ENCODE peak calls at places on chromosome 18, in six cellular contexts. D is GM23338, Y is neural progenitor cell, O is body of pancreas, C is cardiac muscle cell, U is uterus. B is an unnamed sample.

GRCh38 chr18:71809711-71810110 is 734.4 kb downstream of the CBLN2 start:
- DNase-seq in C (no peak), O (no peak), U (no peak), Y (no peak), D (no peak), B (no peak)

GRCh38 chr18:8706981-8707940 is 1.9 kb downstream of the MTCL1 start:
- DNase-seq in U (peak), Y (peak), D (peak), O (peak), C (peak), B (peak)

GRCh38 chr18:72107647-72108046 is 436.5 kb downstream of the CBLN2 start:
- DNase-seq in O (no peak), U (no peak), D (peak), Y (peak), C (peak), B (peak)

GRCh38 chr18:21599585-21600525 is 649 bp downstream of the ESCO1 start:
- DNase-seq in Y (peak), C (peak), D (peak), O (peak), U (no peak), B (peak)

GRCh38 chr18:43161528-43161927 is 46.0 kb upstream of the RIT2 start:
- DNase-seq in U (no peak), O (no peak), D (no peak), C (peak), Y (no peak), B (no peak)

GRCh38 chr18:79580481-79581171 is 99.0 kb upstream of the CTDP1 start:
- DNase-seq in U (peak), C (no peak), D (no peak), O (no peak), Y (no peak), B (no peak)

GRCh38 chr18:8933714-8934284 is 168.7 kb upstream of the NDUFV2 start:
- DNase-seq in O (no peak), C (no peak), U (no peak), D (no peak), Y (no peak), B (no peak)

GRCh38 chr18:53421869-53422268 is 802.6 kb downstream of the MBD2 start:
- DNase-seq in U (no peak), O (no peak), D (no peak), Y (no peak), C (no peak), B (no peak)

GRCh38 chr18:69097349-69097748 is 299.5 kb downstream of the CCDC102B start:
- DNase-seq in C (no peak), U (no peak), D (no peak), Y (no peak), O (no peak), B (no peak)

GRCh38 chr18:7116832-7117389 is 686 bp downstream of the LAMA1 start:
- DNase-seq in O (no peak), U (no peak), Y (peak), C (peak), D (peak), B (peak)

GRCh38 chr18:74556166-74556565 is 21.9 kb downstream of the CNDP1 start:
- DNase-seq in D (no peak), O (no peak), U (no peak), Y (no peak), C (no peak), B (no peak)

GRCh38 chr18:515156-515815 is 14.8 kb upstream of the COLEC12 start:
- DNase-seq in O (no peak), D (no peak), C (peak), Y (no peak), U (no peak), B (no peak)
- TF ChIP-seq CTCF in O (no peak), D (no peak), C (no peak), Y (no peak), U (no peak), B (no peak)

GRCh38 chr18:11984091-11984490 is 2.8 kb downstream of the IMPA2 start:
- DNase-seq in D (no peak), U (no peak), C (no peak), O (no peak), Y (no peak), B (no peak)
- H3K4me3 ChIP-seq in D (peak), U (no peak), C (no peak), O (no peak), Y (peak), B (no peak)

DNA sequence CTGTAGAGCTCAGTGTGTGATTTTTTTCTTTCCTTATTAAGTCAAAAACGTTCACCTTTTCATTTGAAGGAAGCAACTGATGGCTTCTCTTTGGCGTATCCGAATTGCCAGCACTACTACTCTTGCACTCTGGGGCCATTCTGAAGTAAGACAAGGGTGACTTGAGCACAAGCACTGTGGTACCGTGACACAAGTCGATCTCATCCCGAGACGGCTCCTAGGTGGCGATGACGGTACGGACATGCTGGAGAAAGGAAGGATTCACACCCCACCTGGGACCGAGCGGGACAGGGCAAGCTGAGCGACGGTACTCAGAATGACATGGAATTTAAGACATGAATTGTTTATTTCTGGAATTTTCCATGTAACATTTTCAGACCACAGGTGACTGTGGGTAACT is 36.8 kb upstream of the LDLRAD4 start:
- DNase-seq in D (peak), Y (no peak), U (no peak), C (no peak), O (no peak), B (no peak)
- TF ChIP-seq CTCF in D (no peak), Y (no peak), U (no peak), C (no peak), O (no peak), B (no peak)

GRCh38 chr18:37483221-37483971 is 82.2 kb downstream of the CELF4 start:
- DNase-seq in D (peak), C (peak), O (peak), U (no peak), Y (peak), B (peak)

GRCh38 chr18:37483984-37484892 is 81.4 kb downstream of the CELF4 start:
- DNase-seq in D (peak), C (no peak), Y (no peak), O (no peak), U (no peak), B (no peak)

GRCh38 chr18:37487400-37487831 is 78.2 kb downstream of the CELF4 start:
- DNase-seq in O (no peak), Y (no peak), U (no peak), C (peak), D (no peak), B (no peak)

GRCh38 chr18:37486848-37487247 is 78.8 kb downstream of the CELF4 start:
- DNase-seq in D (no peak), U (no peak), Y (no peak), O (no peak), C (no peak), B (no peak)

DNA sequence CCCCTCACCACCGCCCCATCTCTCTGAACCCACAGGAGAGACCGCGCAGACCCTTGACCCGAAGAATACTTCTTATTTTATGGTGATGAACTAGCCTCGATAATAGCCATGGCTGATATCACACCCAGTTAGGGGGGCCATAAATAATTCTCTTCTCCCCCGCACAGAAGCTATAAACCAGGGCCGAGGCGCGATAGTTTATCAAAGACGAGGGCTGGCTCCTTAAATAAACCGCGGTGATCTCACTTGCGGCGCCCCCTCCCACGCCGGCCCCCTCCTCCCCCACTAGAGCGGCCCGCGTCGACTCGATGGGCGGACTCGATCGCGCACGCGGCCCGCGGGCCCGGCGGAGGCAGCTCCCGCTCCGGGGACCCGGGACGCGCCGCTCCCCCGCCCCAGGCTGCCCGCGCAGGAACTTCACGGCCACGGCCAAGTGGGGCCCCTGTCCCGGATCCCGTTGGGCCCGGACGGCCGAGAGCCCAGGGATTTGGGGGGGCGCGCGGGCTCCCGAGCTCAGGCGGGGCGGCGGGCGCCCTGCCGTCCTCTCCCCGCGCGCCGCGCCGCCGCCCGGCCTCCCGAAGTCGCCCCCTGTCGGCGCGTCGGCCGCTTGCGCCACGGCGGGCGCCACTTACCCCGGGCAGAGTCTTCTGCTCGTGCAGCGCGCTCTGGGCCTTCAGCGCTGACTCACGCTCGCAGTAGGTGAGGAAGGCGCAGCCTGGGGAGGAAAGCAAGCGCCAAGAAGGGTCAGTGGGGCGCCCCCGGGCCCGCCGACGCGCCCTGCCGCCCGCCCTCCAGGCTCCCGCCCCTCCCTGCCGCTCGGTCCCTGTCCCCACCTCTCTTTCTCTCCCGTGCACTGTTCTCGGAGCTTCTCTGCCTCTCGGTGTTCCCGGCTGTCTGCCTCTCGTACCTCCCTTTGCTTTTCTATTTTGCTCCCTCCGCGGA is 80.4 kb downstream of the CELF4 start:
- DNase-seq in C (peak), Y (peak), D (peak), U (no peak), O (peak), B (peak)
- H3K4me3 ChIP-seq in C (peak), Y (peak), D (peak), U (no peak), O (no peak), B (no peak)

GRCh38 chr18:57859314-57859713 is 56.2 kb upstream of the ATP8B1 start:
- DNase-seq in O (peak), U (no peak), C (peak), D (peak), Y (peak), B (peak)
- TF ChIP-seq CTCF in O (peak), U (no peak), C (peak), D (peak), Y (peak), B (peak)

GRCh38 chr18:47263828-47264314 is 12.4 kb upstream of the SKOR2 start:
- DNase-seq in Y (peak), U (no peak), C (no peak), D (peak), O (no peak), B (no peak)
- H3K4me3 ChIP-seq in Y (peak), U (no peak), C (peak), D (peak), O (no peak), B (no peak)

GRCh38 chr18:62245699-62246098 is 58.6 kb downstream of the RELCH start:
- DNase-seq in D (peak), O (no peak), C (no peak), Y (no peak), U (no peak), B (no peak)
- TF ChIP-seq CTCF in D (peak), O (no peak), C (no peak), Y (peak), U (no peak), B (no peak)

DNA sequence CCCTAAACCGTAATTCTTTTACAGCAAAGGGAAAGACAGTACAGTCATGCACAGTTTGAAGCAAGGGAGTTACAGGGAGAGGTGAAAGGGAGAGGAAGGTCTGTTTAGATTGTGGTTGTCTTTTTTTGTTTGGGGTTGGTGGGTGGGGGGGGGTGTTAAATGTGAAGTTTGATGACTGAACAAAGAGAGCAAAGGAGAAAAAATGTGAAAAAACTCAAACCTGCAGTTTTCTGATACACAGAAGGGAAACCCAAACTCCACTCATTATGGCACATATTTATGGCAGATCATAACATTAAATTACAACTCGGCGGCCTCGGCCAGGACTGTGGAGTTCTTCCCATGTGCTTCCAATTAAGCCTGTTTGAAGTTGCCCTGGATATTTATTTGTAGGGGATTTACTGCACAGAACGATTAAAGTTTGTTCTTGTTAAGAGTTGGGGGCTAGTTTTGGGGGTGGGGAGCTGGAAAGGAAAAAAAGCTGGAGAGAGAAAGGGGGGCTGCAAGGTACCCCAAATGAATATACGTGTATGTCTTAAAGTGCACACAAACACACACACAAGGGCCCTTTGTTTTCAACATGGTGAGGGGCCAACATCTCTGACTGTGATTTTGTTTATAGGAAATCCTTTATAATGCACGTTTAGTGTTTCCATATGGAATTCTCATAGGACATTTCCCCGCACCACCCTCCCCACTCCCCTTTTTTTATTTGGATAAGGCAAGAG is 26.3 kb upstream of the SLC14A2 start:
- DNase-seq in C (peak), U (peak), Y (no peak), D (no peak), O (no peak), B (peak)
- H3K4me3 ChIP-seq in C (no peak), U (no peak), Y (no peak), D (no peak), O (no peak), B (no peak)